ENCODE peak calls at places on chromosomes 13 and 19, in four cellular contexts. M is AML-193; J is stimulated activated CD4-positive, alpha-beta T cell treated with anti-CD3 and anti-CD28 coated beads, Interleukin-15, amount 100 ng/mL, for 24 hours; Y is omental fat pad. C is an unnamed sample.

GRCh38 chr19:4414800-4415251 is 12.4 kb downstream of the CHAF1A start:
- DNase-seq in M (no peak), J (no peak), Y (no peak), C (no peak)

GRCh38 chr19:15280915-15281683 is 48.9 kb upstream of the EPHX3 start:
- DNase-seq in M (no peak), J (no peak), Y (no peak), C (no peak)

GRCh38 chr13:111177081-111177711 is 62.1 kb downstream of the ARHGEF7 start:
- DNase-seq in M (no peak), J (peak), Y (no peak), C (peak)

GRCh38 chr13:37074703-37075102 is 15.2 kb upstream of the SUPT20H start:
- DNase-seq in M (peak), J (no peak), Y (no peak), C (no peak)

GRCh38 chr13:80363890-80364503 is 23.1 kb upstream of the SPRY2 start:
- DNase-seq in M (peak), J (no peak), Y (no peak), C (no peak)

GRCh38 chr19:8515317-8515716 is 1.4 kb upstream of the ZNF414 start:
- DNase-seq in M (peak), J (peak), Y (no peak), C (peak)

GRCh38 chr19:10000171-10000826 is 10.0 kb downstream of the COL5A3 start:
- DNase-seq in M (peak), J (peak), Y (peak), C (peak)

GRCh38 chr19:11288349-11288748 is 7.6 kb upstream of the TSPAN16 start:
- DNase-seq in M (peak), J (no peak), Y (no peak), C (no peak)

GRCh38 chr19:46616631-46617322 is 8.1 kb downstream of the PTGIR start:
- DNase-seq in M (no peak), J (peak), Y (no peak), C (peak)

GRCh38 chr13:110455941-110456340 is 105.6 kb downstream of the RAB20 start:
- DNase-seq in M (peak), J (peak), Y (peak), C (peak)

GRCh38 chr13:94595006-94595942 is 678 bp downstream of the TGDS start:
- DNase-seq in M (peak), J (peak), Y (no peak), C (peak)

GRCh38 chr13:72163671-72164070 is 296.7 kb upstream of the DACH1 start:
- DNase-seq in M (no peak), J (no peak), Y (no peak), C (no peak)

GRCh38 chr13:91280806-91281205 is 66.7 kb upstream of the MIR17HG start:
- DNase-seq in M (no peak), J (no peak), Y (no peak), C (no peak)

GRCh38 chr13:46489586-46490023 is 63.4 kb upstream of the LRCH1 start:
- DNase-seq in M (no peak), J (no peak), Y (no peak), C (no peak)

GRCh38 chr13:112772929-112773328 is 83.1 kb downstream of the ATP11A start:
- DNase-seq in M (no peak), J (no peak), Y (no peak), C (no peak)

GRCh38 chr19:15934332-15935078 is at the start of gene CYP4F11:
- DNase-seq in M (no peak), J (no peak), Y (no peak), C (no peak)

GRCh38 chr13:53382008-53382407 is 353.4 kb downstream of the OLFM4 start:
- DNase-seq in M (no peak), J (no peak), Y (no peak), C (no peak)

GRCh38 chr19:18529782-18530181 is 7.9 kb upstream of the ELL start:
- DNase-seq in M (no peak), J (no peak), Y (no peak), C (no peak)

C was measured in activated naive CD4-positive, alpha-beta T cell treated with anti-CD3 and anti-CD28 coated beads, Interleukin-2, amount 10 ng/mL, durations not matched to agents 7 days and 5 days.